ENCODE peak calls at places on chromosomes 6 and 20, in seven cellular contexts. I is Peyer's patch, E is heart left ventricle, D is fibroblast of lung, U is right cardiac atrium, K is tibial nerve, Y is heart right ventricle. V is an unnamed sample.

GRCh38 chr6:122322824-122323223 is 76.6 kb upstream of the HSF2 start:
- DNase-seq in I (no peak), E (no peak), D (peak; percentile 9), U (no peak), K (no peak), Y (no peak), V (peak; percentile 40)

GRCh38 chr20:2037296-2037914 is 43.5 kb upstream of the PDYN start:
- DNase-seq in I (no peak), E (no peak), D (no peak), U (no peak), K (no peak), Y (no peak), V (no peak)

GRCh38 chr6:2232445-2232844 is 13.0 kb downstream of the GMDS start:
- DNase-seq in I (no peak), E (no peak), D (no peak), U (no peak), K (no peak), Y (no peak), V (no peak)

GRCh38 chr6:7204726-7205125 is 97.0 kb downstream of the RREB1 start:
- DNase-seq in I (no peak), E (no peak), D (peak; percentile 62), U (no peak), K (no peak), Y (no peak), V (no peak)

GRCh38 chr6:127397729-127398609 is 54.6 kb upstream of the ECHDC1 start:
- DNase-seq in I (no peak), E (no peak), D (no peak), U (no peak), K (no peak), Y (no peak), V (no peak)

GRCh38 chr6:24494726-24495515 is at the start of gene ALDH5A1:
- DNase-seq in I (peak; percentile 86), E (peak; percentile 84), D (peak; percentile 72), U (peak; percentile 74), K (peak; percentile 25), Y (peak; percentile 81), V (peak; percentile 20)

GRCh38 chr6:2028457-2029038 is 216.9 kb downstream of the GMDS start:
- DNase-seq in I (no peak), E (no peak), D (no peak), U (no peak), K (no peak), Y (no peak), V (no peak)

GRCh38 chr6:144283781-144284473 is 1.2 kb upstream of the UTRN start:
- DNase-seq in I (no peak), E (no peak), D (peak; percentile 37), U (no peak), K (no peak), Y (no peak), V (no peak)

GRCh38 chr6:26122402-26122792 is 35.2 kb downstream of the HFE start:
- DNase-seq in I (no peak), E (no peak), D (peak; percentile 43), U (no peak), K (no peak), Y (no peak), V (no peak)

GRCh38 chr6:89275900-89276299 is 39.2 kb downstream of the GABRR2 start:
- DNase-seq in I (no peak), E (no peak), D (no peak), U (no peak), K (no peak), Y (no peak), V (no peak)

GRCh38 chr6:37759221-37760154 is 60.0 kb upstream of the ZFAND3 start:
- DNase-seq in I (no peak), E (no peak), D (no peak), U (no peak), K (no peak), Y (no peak), V (no peak)

GRCh38 chr6:142918339-142919042 is 26.5 kb downstream of the HIVEP2 start:
- DNase-seq in I (no peak), E (no peak), D (peak; percentile 19), U (no peak), K (no peak), Y (no peak), V (no peak)

GRCh38 chr20:63553933-63554290 is at the start of gene FNDC11:
- DNase-seq in I (no peak), E (peak; percentile 64), D (no peak), U (peak; percentile 68), K (no peak), Y (peak; percentile 42), V (no peak)

GRCh38 chr20:25044261-25044560 is 13.7 kb downstream of the ACSS1 start:
- DNase-seq in I (no peak), E (peak; percentile 25), D (no peak), U (no peak), K (no peak), Y (no peak), V (no peak)

GRCh38 chr20:25042531-25043498 is 15.1 kb downstream of the ACSS1 start:
- DNase-seq in I (peak; percentile 76), E (peak; percentile 85), D (no peak), U (peak; percentile 66), K (no peak), Y (peak; percentile 76), V (no peak)

GRCh38 chr20:25044660-25045342 is 13.1 kb downstream of the ACSS1 start:
- DNase-seq in I (peak; percentile 48), E (peak; percentile 67), D (no peak), U (peak; percentile 31), K (no peak), Y (no peak), V (no peak)

GRCh38 chr20:25045343-25045712 is 12.6 kb downstream of the ACSS1 start:
- DNase-seq in I (peak; percentile 70), E (no peak), D (no peak), U (no peak), K (no peak), Y (no peak), V (no peak)

GRCh38 chr20:25043499-25044260 is 14.3 kb downstream of the ACSS1 start:
- DNase-seq in I (peak; percentile 43), E (peak; percentile 15), D (no peak), U (no peak), K (no peak), Y (no peak), V (no peak)
- H3K4me3 ChIP-seq in I (no peak overlapping the region), E (no peak overlapping the region), D (no peak overlapping the region), U (no peak overlapping the region), K (no peak overlapping the region), Y (no peak overlapping the region), V (no peak overlapping the region)

GRCh38 chr20:49569403-49570115 is 1.6 kb upstream of the PTGIS start:
- DNase-seq in I (no peak), E (no peak), D (peak; percentile 62), U (no peak), K (no peak), Y (no peak), V (no peak)

GRCh38 chr20:49563015-49563980 is 4.6 kb downstream of the PTGIS start:
- DNase-seq in I (no peak), E (no peak), D (no peak), U (no peak), K (no peak), Y (no peak), V (no peak)

GRCh38 chr20:49567421-49568256 is at the start of gene PTGIS:
- DNase-seq in I (no peak), E (peak; percentile 51), D (no peak), U (peak; percentile 59), K (no peak), Y (no peak), V (no peak)

GRCh38 chr20:49568491-49569151 is 684 bp upstream of the PTGIS start:
- DNase-seq in I (no peak), E (peak; percentile 45), D (peak; percentile 73), U (peak; percentile 38), K (no peak), Y (no peak), V (no peak)

DNA sequence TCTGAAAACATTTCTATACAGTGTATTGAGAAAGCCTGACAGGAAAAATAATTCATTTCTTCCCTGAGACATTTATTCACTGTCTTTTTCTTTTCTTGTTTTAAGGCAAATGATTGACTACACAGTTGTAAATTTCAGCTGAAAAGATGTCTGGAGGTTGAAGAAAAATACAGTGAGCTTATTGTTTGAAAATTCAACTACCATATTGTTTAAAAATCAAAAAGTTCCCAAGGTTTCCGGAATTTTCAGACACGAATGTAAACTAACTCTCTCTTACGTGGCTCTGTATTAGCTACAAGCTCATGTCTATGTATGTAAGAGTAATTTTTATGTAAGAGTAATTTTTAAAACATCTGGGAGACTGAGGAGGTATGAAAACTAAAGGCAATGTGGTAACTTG is 1.5 kb downstream of the PTGIS start:
- DNase-seq in I (no peak), E (no peak), D (no peak), U (no peak), K (no peak), Y (no peak), V (no peak)
- H3K4me3 ChIP-seq in I (no peak overlapping the region), E (peak overlapping the region; percentile 80), D (no peak overlapping the region), U (peak overlapping the region; percentile 54), K (no peak overlapping the region), Y (no peak overlapping the region), V (no peak overlapping the region)

GRCh38 chr6:54058236-54058635 is 53.0 kb upstream of the MLIP start:
- DNase-seq in I (no peak), E (peak; percentile 34), D (no peak), U (no peak), K (no peak), Y (peak; percentile 41), V (no peak)

GRCh38 chr6:54059683-54060082 is 51.6 kb upstream of the MLIP start:
- DNase-seq in I (no peak), E (no peak), D (no peak), U (no peak), K (no peak), Y (no peak), V (no peak)

GRCh38 chr6:54068694-54069093 is 42.5 kb upstream of the MLIP start:
- DNase-seq in I (no peak), E (no peak), D (no peak), U (no peak), K (no peak), Y (no peak), V (no peak)

GRCh38 chr6:54060286-54060685 is 51.0 kb upstream of the MLIP start:
- DNase-seq in I (no peak), E (no peak), D (peak; percentile 64), U (no peak), K (no peak), Y (no peak), V (peak; percentile 66)

DNA sequence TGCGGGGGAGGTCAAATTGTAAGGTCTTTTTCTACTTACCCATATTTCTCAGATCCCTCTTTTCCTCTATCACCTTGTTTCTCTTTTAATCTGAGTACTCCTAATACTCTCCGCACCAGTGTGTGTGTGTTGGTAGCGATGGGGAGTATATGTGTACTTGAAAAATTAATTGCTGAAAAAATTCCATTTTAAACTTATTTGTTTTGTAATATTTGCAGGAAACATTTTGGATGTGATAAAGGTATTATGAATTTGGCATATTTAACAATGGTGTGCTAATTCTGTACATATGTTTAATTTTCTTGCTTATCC is 48.1 kb upstream of the MLIP start:
- DNase-seq in I (no peak), E (no peak), D (no peak), U (no peak), K (no peak), Y (no peak), V (no peak)
- H3K4me3 ChIP-seq in I (no peak overlapping the region), E (no peak overlapping the region), D (no peak overlapping the region), U (no peak overlapping the region), K (no peak overlapping the region), Y (no peak overlapping the region), V (no peak overlapping the region)

DNA sequence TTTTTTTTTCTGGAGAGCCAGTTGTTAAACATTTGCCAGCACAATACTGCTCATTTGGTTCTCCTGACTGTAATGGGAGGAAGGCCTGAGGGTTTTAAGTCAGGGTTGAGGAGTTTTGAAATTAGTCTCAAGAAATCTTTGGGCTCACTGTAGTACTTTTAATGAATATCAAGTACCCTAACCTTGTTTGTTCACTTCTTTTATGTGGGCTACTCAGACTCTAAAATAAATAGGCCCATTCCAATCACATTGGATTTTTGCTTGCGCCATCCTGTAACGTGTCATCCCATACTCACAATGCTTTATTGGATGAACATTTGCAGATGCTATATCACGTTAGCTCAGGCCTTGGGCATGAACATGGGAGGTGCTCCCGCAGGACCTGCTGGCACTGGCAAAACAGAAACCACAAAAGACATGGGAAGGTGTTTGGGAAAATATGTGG is 146.9 kb downstream of the DNAH8 start:
- DNase-seq in I (no peak), E (no peak), D (no peak), U (no peak), K (no peak), Y (no peak), V (no peak)
- H3K4me3 ChIP-seq in I (no peak overlapping the region), E (no peak overlapping the region), D (no peak overlapping the region), U (no peak overlapping the region), K (no peak overlapping the region), Y (no peak overlapping the region), V (no peak overlapping the region)